ENCODE peak calls at places on chromosomes 12 and 14, in ten cellular contexts. U is pancreas, M is colonic mucosa, J is lower leg skin, P is A549, V is lower lobe of right lung, Z is IMR-90, L is right lobe of liver, N is HFF-Myc, D is fibroblast of lung. A is an unnamed sample.

GRCh38 chr12:124507188-124508109 is 60.0 kb downstream of the NCOR2 start:
- DNase-seq in M (no peak), N (peak; percentile 80), U (no peak), D (peak; percentile 65), V (no peak), L (no peak), Z (peak; percentile 69), P (no peak), J (no peak), A (peak; percentile 75)

GRCh38 chr12:124515981-124516380 is 51.4 kb downstream of the NCOR2 start:
- DNase-seq in V (no peak), N (no peak), D (no peak), P (no peak), Z (no peak), U (no peak), J (no peak), L (no peak), M (no peak), A (no peak)

GRCh38 chr14:106062502-106063272 is 536.3 kb downstream of the TMEM121 start:
- DNase-seq in L (no peak), D (no peak), J (no peak), U (no peak), Z (no peak), M (no peak), N (no peak), P (no peak), V (no peak), A (no peak)

GRCh38 chr12:122020795-122021192 is 890 bp upstream of the BCL7A start:
- DNase-seq in J (no peak), D (no peak), P (no peak), Z (no peak), U (no peak), M (no peak), L (no peak), V (no peak), N (no peak), A (no peak)

GRCh38 chr12:45543887-45544286 is 185.6 kb upstream of the ARID2 start:
- DNase-seq in Z (peak; percentile 87), M (peak; percentile 56), L (no peak), P (peak; percentile 78), U (no peak), N (peak; percentile 69), J (no peak), V (no peak), D (peak; percentile 93), A (peak; percentile 83)

GRCh38 chr14:32709072-32709471 is 229.6 kb upstream of the NPAS3 start:
- DNase-seq in D (peak; percentile 94), V (no peak), U (no peak), M (no peak), Z (peak; percentile 77), J (no peak), P (peak; percentile 11), N (no peak), L (no peak), A (peak; percentile 88)

GRCh38 chr12:51900323-51900889 is 6.9 kb upstream of the ACVRL1 start:
- DNase-seq in U (peak; percentile 41), M (peak; percentile 19), L (no peak), N (no peak), J (peak; percentile 85), V (no peak), D (no peak), P (no peak), Z (no peak), A (no peak)

GRCh38 chr12:103924761-103925641 is 5.2 kb upstream of the HSP90B1 start:
- DNase-seq in M (no peak), D (peak; percentile 59), N (peak; percentile 56), J (no peak), P (peak; percentile 24), U (no peak), V (no peak), L (no peak), Z (peak; percentile 88), A (peak; percentile 94)

GRCh38 chr14:51677738-51678137 is 26.0 kb downstream of the FRMD6 start:
- DNase-seq in M (no peak), U (no peak), N (no peak), V (no peak), Z (no peak), P (no peak), D (no peak), J (no peak), L (no peak), A (no peak)

GRCh38 chr12:110289021-110289710 is 8.1 kb downstream of the ATP2A2 start:
- DNase-seq in P (no peak), L (no peak), J (no peak), D (no peak), V (no peak), N (no peak), U (no peak), M (no peak), Z (no peak), A (no peak)
- H3K4me3 ChIP-seq in P (no peak overlapping the region), L (no peak overlapping the region), J (no peak overlapping the region), D (peak overlapping the region; percentile 12), V (no peak overlapping the region), N (no peak overlapping the region), U (no peak overlapping the region), M (no peak overlapping the region), Z (no peak overlapping the region), A (no peak overlapping the region)

DNA sequence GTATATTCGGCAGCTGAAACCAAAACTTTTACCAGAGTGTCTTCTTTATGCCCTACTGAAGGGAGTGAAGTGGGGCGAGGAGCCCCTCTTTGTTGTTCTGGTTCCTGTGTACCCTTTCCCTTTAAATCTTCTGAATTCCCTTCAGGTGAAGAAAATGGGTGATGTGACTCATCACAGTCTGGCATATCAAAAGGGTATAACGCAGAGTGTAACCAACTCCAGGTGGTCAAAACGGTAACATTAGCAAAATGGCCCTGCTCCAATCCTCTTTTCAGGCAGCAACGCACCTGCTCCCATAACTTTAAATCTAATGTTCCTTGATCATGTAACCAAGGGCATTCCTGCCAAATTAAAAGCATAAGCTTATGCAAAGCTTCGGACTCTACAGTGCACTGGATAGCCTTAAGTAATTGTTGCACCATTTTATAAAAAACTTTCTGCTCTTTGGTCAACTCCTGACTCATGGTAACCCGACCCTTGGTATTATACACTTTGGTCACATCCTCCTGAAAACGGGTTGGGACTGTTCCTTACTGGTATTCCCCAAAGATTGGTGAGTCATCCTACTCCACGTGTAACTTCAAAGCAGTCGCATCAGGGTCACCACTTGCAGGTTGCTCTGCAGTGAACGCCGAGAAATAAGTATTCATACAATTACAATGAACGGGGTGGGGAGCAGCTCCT is 83.1 kb downstream of the KCNMB4 start:
- DNase-seq in J (no peak), M (no peak), V (no peak), D (peak; percentile 9), P (peak; percentile 33), L (no peak), N (peak; percentile 72), Z (peak; percentile 10), U (no peak), A (no peak)
- TF ChIP-seq CTCF in J (no peak), M (no peak), V (no peak), D (no peak), P (no peak), L (no peak), N (no peak), Z (no peak), U (no peak), A (no peak)

DNA sequence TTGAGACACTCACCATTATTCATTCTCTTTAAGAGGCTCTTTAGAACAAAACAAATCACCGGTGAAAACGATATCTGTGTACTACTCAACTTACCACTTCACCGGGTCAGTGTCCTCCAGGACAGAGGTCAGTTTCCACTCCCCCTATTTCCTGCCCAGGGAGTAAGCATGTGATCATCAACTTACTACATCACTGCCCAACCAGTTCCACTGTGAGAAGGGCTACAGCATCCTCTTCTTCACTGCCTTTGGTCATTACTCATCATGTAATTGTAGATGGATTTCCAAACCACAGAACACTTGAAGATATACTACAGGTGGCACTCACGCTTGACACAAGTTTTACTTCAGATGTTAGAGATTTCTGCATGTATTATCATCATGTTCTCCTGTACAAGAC is 5.7 kb downstream of the TMCC3 start:
- DNase-seq in L (no peak), N (peak; percentile 22), V (no peak), U (no peak), D (peak; percentile 73), M (no peak), J (no peak), Z (peak; percentile 49), P (no peak), A (peak; percentile 60)
- H3K4me3 ChIP-seq in L (no peak overlapping the region), N (no peak overlapping the region), V (peak overlapping the region; percentile 28), U (no peak overlapping the region), D (no peak overlapping the region), M (no peak overlapping the region), J (no peak overlapping the region), Z (no peak overlapping the region), P (no peak overlapping the region), A (no peak overlapping the region)

GRCh38 chr12:106229036-106229591 is 18.7 kb downstream of the CKAP4 start:
- DNase-seq in P (no peak), J (no peak), D (no peak), U (no peak), Z (no peak), N (no peak), M (no peak), L (no peak), V (no peak), A (no peak)
- TF ChIP-seq CTCF in P (no peak), J (no peak), D (no peak), U (no peak), Z (no peak), N (no peak), M (no peak), L (no peak), V (no peak), A (no peak)

DNA sequence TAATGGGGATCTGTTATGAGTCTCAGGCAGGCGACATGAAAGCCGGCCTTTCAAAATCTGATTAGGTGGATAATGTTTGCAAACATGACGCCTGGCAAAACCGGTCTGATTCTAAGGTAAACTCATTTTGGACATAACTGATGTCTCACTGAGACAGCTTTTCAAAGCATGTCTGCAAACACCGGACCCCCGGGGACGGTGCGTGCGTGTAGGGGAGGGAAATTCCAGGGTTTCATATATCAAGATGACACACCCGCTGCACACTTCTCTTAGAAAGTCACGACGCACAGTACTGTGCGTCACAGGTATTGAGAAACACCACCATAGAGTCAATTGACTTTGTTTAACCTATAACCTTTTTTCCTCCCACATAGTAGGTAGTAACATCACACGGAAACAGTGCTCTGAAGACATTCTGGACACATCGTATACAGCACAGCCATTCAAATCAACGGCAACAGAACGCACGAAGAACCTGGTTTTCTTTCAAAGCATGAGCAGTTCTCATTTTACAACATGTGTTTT is 43.9 kb upstream of the TESC start:
- DNase-seq in D (peak; percentile 40), V (no peak), Z (peak; percentile 83), N (no peak), M (no peak), L (peak; percentile 66), P (peak; percentile 99), J (no peak), U (no peak), A (peak; percentile 63)
- H3K4me3 ChIP-seq in D (no peak overlapping the region), V (no peak overlapping the region), Z (no peak overlapping the region), N (no peak overlapping the region), M (no peak overlapping the region), L (no peak overlapping the region), P (peak overlapping the region; percentile 11), J (no peak overlapping the region), U (no peak overlapping the region), A (no peak overlapping the region)

DNA sequence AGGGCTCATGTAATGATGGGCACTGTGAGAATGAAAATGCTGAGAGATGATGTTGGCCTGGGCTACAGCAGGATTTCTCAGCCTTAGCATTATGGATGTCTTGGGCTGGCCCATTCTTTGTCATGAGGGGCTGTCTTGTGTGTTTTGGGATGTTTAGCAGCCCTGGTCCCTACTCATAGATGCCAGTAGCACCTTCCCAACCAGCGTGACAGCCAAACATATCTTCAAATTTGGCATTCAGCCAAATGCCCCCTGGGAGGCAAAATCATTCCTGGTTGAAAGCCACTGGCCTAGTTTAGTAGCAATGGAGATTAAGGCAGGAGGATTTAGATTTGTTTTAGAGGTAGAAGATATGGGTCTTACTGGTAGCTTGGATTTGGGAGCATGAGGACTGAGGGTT is 26.6 kb downstream of the UBE3B start:
- DNase-seq in V (no peak), D (no peak), N (no peak), Z (no peak), J (no peak), L (no peak), M (no peak), U (no peak), P (no peak), A (no peak)
- TF ChIP-seq CTCF in V (no peak), D (no peak), N (no peak), Z (no peak), J (no peak), L (no peak), M (no peak), U (no peak), P (no peak), A (no peak)